ENCODE peak calls at places on chromosomes 12 and 14, in six cellular contexts. A is activated CD4-positive, CD25-positive, alpha-beta regulatory T cell; V is KBM-7; U is endothelial cell; K is lung; G is activated naive CD8-positive, alpha-beta T cell treated with anti-CD3 and anti-CD28 coated beads, Interleukin-2, amount 50 U/mL, for 24 hours. B is an unnamed sample.

GRCh38 chr12:30795660-30796507 is 41.1 kb upstream of the CAPRIN2 start:
- DNase-seq in K (peak; percentile 48), G (peak; percentile 79), A (peak; percentile 8), U (peak; percentile 72), V (peak; percentile 26), B (peak; percentile 89)

GRCh38 chr12:52389313-52390207 is 4.1 kb upstream of the KRT84 start:
- DNase-seq in A (no peak), V (no peak), U (no peak), K (no peak), G (no peak), B (no peak)

GRCh38 chr14:95156153-95156764 is 1.1 kb downstream of the DICER1 start:
- DNase-seq in A (no peak), U (no peak), V (peak; percentile 33), K (no peak), G (no peak), B (no peak)

GRCh38 chr12:91332305-91332704 is 149.7 kb upstream of the DCN start:
- DNase-seq in G (no peak), U (no peak), V (no peak), K (no peak), A (no peak), B (no peak)

GRCh38 chr12:52975204-52975603 is 26.3 kb downstream of the KRT18 start:
- DNase-seq in U (no peak), A (no peak), G (no peak), K (no peak), V (no peak), B (peak; percentile 25)

GRCh38 chr12:40236357-40236850 is 11.6 kb downstream of the LRRK2 start:
- DNase-seq in G (no peak), U (no peak), V (no peak), K (no peak), A (no peak), B (no peak)

GRCh38 chr12:47989666-47990065 is 14.6 kb downstream of the COL2A1 start:
- DNase-seq in V (no peak), G (no peak), K (no peak), A (no peak), U (no peak), B (no peak)

GRCh38 chr14:53411110-53411509 is 258.0 kb upstream of the DDHD1 start:
- DNase-seq in V (no peak), G (no peak), K (no peak), U (no peak), A (no peak), B (no peak)

GRCh38 chr12:117030187-117030896 is 68.9 kb downstream of the TESC start:
- DNase-seq in A (no peak), G (no peak), K (no peak), V (no peak), U (no peak), B (no peak)

GRCh38 chr14:96125536-96125935 is 79.1 kb upstream of the BDKRB2 start:
- DNase-seq in U (no peak), K (peak; percentile 35), V (no peak), G (no peak), A (no peak), B (no peak)

GRCh38 chr14:101761881-101762529 is 496 bp downstream of the PPP2R5C start:
- DNase-seq in U (peak; percentile 36), K (no peak), A (peak; percentile 38), G (peak; percentile 49), V (no peak), B (no peak)